ENCODE peak calls at places on chromosomes 7 and 10, in five cellular contexts. One of them, this sample, is unnamed.

GRCh38 chr10:49617281-49618020 is 3.6 kb downstream of the CHAT start:
- DNase-seq in upper lobe of left lung: no peak
- DNase-seq in testis: no peak
- DNase-seq in heart left ventricle: no peak
- DNase-seq in bronchial epithelial cell: no peak
- DNase-seq in this sample: no peak

GRCh38 chr7:16636533-16637173 is 8.9 kb downstream of the ANKMY2 start:
- DNase-seq in heart left ventricle: no peak
- DNase-seq in bronchial epithelial cell: no peak
- DNase-seq in upper lobe of left lung: no peak
- DNase-seq in testis: no peak
- DNase-seq in this sample: no peak

GRCh38 chr7:103865442-103865841 is 124.0 kb downstream of the RELN start:
- DNase-seq in upper lobe of left lung: no peak
- DNase-seq in bronchial epithelial cell: no peak
- DNase-seq in testis: no peak
- DNase-seq in heart left ventricle: no peak
- DNase-seq in this sample: no peak

GRCh38 chr7:47264021-47264651 is 317.8 kb downstream of the TNS3 start:
- DNase-seq in upper lobe of left lung: no peak
- DNase-seq in heart left ventricle: no peak
- DNase-seq in testis: no peak
- DNase-seq in bronchial epithelial cell: no peak
- DNase-seq in this sample: no peak

GRCh38 chr10:106615081-106615480 is 549.4 kb downstream of the SORCS1 start:
- DNase-seq in heart left ventricle: peak; percentile 20
- DNase-seq in testis: no peak
- DNase-seq in bronchial epithelial cell: no peak
- DNase-seq in upper lobe of left lung: no peak
- DNase-seq in this sample: no peak

GRCh38 chr10:110815354-110816004 is 56.2 kb upstream of the PDCD4 start:
- DNase-seq in testis: no peak
- DNase-seq in heart left ventricle: peak; percentile 53
- DNase-seq in bronchial epithelial cell: no peak
- DNase-seq in upper lobe of left lung: no peak
- DNase-seq in this sample: no peak

GRCh38 chr10:44988957-44989620 is 10.5 kb upstream of the DEPP1 start:
- DNase-seq in testis: no peak
- DNase-seq in bronchial epithelial cell: no peak
- DNase-seq in upper lobe of left lung: no peak
- DNase-seq in heart left ventricle: no peak
- DNase-seq in this sample: peak; percentile 75

GRCh38 chr7:845091-845490 is 12.8 kb downstream of the SUN1 start:
- DNase-seq in upper lobe of left lung: no peak
- DNase-seq in heart left ventricle: no peak
- DNase-seq in bronchial epithelial cell: no peak
- DNase-seq in testis: no peak
- DNase-seq in this sample: no peak

GRCh38 chr7:2632717-2633537 is 1.1 kb downstream of the TTYH3 start:
- DNase-seq in testis: peak; percentile 56
- DNase-seq in bronchial epithelial cell: peak; percentile 73
- DNase-seq in heart left ventricle: peak; percentile 73
- DNase-seq in upper lobe of left lung: peak; percentile 69
- DNase-seq in this sample: peak; percentile 73

GRCh38 chr7:150685219-150686029 is at the start of gene GIMAP2:
- DNase-seq in heart left ventricle: no peak
- DNase-seq in upper lobe of left lung: peak; percentile 29
- DNase-seq in bronchial epithelial cell: peak; percentile 19
- DNase-seq in testis: no peak
- DNase-seq in this sample: no peak

DNA sequence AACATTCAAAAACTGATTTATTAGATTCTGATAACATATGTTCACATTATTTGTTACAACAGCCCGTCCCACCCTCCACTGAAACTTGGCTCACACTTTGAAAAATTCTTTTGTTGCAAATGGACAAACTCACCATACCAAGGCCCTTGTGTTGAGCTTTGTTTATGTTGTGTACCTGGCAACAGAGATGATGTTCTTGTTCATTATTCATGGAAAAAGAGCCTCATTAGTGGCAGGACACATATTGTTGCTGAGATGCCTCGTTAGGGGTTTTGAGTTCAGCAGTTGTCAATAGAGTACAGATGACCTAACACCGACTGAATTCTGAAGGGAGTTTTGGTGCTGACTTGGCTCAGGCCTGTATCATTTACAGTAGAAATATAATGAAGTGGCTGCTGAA is 149.9 kb downstream of the WNT2 start:
- DNase-seq in bronchial epithelial cell: no peak
- DNase-seq in testis: no peak
- DNase-seq in heart left ventricle: no peak
- DNase-seq in upper lobe of left lung: no peak
- DNase-seq in this sample: no peak
- H3K36me3 ChIP-seq in bronchial epithelial cell: peaks cover 1% of the 10 kb centered on the region
- H3K36me3 ChIP-seq in testis: no peaks in the 10 kb centered on the region
- H3K36me3 ChIP-seq in heart left ventricle: peaks cover 49% of the 10 kb centered on the region
- H3K36me3 ChIP-seq in upper lobe of left lung: peaks cover 2% of the 10 kb centered on the region
- H3K36me3 ChIP-seq in this sample: no peaks in the 10 kb centered on the region

GRCh38 chr10:119199231-119199992 is 8.0 kb upstream of the GRK5 start:
- DNase-seq in heart left ventricle: peak; percentile 69
- DNase-seq in upper lobe of left lung: peak; percentile 43
- DNase-seq in bronchial epithelial cell: peak; percentile 75
- DNase-seq in testis: peak; percentile 79
- DNase-seq in this sample: peak; percentile 64
- TF ChIP-seq CTCF in heart left ventricle: peak; percentile 81
- TF ChIP-seq CTCF in upper lobe of left lung: peak; percentile 67
- TF ChIP-seq CTCF in bronchial epithelial cell: peak; percentile 82
- TF ChIP-seq CTCF in testis: peak; percentile 14
- TF ChIP-seq CTCF in this sample: peak; percentile 80

GRCh38 chr10:33244354-33244967 is 90.0 kb downstream of the NRP1 start:
- DNase-seq in heart left ventricle: no peak
- DNase-seq in upper lobe of left lung: no peak
- DNase-seq in bronchial epithelial cell: no peak
- DNase-seq in testis: no peak
- DNase-seq in this sample: no peak
- H3K36me3 ChIP-seq in heart left ventricle: peaks cover 81% of the 10 kb centered on the region
- H3K36me3 ChIP-seq in upper lobe of left lung: peaks cover 3% of the 10 kb centered on the region
- H3K36me3 ChIP-seq in bronchial epithelial cell: no peaks in the 10 kb centered on the region
- H3K36me3 ChIP-seq in testis: no peaks in the 10 kb centered on the region
- H3K36me3 ChIP-seq in this sample: no peaks in the 10 kb centered on the region

DNA sequence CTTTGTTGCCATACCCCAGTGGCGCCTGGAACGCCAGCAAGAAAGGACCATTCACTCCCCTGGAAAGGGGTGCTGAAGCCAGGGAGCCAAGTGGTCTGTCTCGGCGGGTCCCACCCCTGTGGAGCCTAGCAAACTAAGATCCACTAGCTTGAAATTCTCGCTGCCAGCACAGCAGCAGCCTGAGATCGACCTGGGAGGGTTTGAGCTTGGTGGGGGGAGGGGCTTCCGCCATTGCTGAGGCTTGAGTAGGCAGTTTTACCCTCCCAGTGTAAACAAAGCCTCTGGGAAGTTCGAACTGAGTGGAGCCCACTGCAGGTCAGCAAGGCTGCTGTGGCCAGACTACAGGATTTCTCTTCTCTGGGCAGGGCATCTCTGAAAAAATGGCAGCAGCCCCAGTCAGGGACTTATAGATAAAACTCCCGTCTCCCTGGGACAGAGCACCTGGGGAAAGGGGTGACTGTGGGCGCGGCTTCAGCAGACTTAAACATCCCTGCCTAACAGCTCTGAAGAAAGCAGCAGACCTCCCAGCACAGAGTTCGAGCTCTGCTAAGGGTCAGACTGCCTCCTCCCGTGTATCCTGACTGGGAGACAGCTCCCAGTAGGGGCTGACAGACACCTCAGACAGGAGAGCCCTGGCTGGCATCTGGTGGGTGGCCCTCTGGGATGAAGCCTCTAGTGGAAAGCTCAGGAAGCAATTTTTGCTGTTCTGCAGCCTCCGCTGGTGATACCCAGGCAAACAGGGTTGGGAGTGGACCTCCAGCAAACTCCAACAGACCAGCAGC is 281.1 kb upstream of the SP4 start:
- DNase-seq in bronchial epithelial cell: no peak
- DNase-seq in upper lobe of left lung: no peak
- DNase-seq in testis: peak; percentile 33
- DNase-seq in heart left ventricle: no peak
- DNase-seq in this sample: no peak
- TF ChIP-seq CTCF in bronchial epithelial cell: no peak
- TF ChIP-seq CTCF in upper lobe of left lung: no peak
- TF ChIP-seq CTCF in testis: no peak
- TF ChIP-seq CTCF in heart left ventricle: no peak
- TF ChIP-seq CTCF in this sample: no peak

GRCh38 chr7:134941185-134941900 is 45.0 kb upstream of the AGBL3 start:
- DNase-seq in testis: no peak
- DNase-seq in heart left ventricle: no peak
- DNase-seq in bronchial epithelial cell: peak; percentile 92
- DNase-seq in upper lobe of left lung: no peak
- DNase-seq in this sample: no peak
- H3K36me3 ChIP-seq in testis: no peaks in the 10 kb centered on the region
- H3K36me3 ChIP-seq in heart left ventricle: peaks cover 79% of the 10 kb centered on the region
- H3K36me3 ChIP-seq in bronchial epithelial cell: no peaks in the 10 kb centered on the region
- H3K36me3 ChIP-seq in upper lobe of left lung: no peaks in the 10 kb centered on the region
- H3K36me3 ChIP-seq in this sample: no peaks in the 10 kb centered on the region

DNA sequence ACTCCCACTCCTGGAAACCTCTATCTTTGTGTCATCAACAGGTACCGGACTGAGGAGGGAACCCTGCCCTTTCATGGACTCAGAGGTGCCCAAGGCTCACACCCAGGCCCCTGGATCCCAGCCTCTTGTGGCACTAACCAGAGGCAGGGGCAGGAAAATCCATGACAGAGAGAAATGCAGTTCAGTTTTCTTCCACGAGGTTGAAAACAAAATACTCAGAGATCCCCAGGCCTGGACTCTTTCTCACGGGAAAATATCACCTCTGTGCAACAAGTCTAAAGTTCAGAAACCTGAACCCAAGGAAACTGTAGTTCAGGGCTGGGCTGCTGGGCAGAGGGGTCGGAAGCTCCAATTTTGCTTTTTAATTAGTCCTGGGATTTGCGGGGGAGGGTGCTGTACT is 21.4 kb upstream of the OPN4 start:
- DNase-seq in upper lobe of left lung: no peak
- DNase-seq in heart left ventricle: no peak
- DNase-seq in bronchial epithelial cell: no peak
- DNase-seq in testis: no peak
- DNase-seq in this sample: no peak
- TF ChIP-seq CTCF in upper lobe of left lung: no peak
- TF ChIP-seq CTCF in heart left ventricle: no peak
- TF ChIP-seq CTCF in bronchial epithelial cell: no peak
- TF ChIP-seq CTCF in testis: no peak
- TF ChIP-seq CTCF in this sample: no peak

GRCh38 chr7:135151162-135151932 is 3.5 kb downstream of the TMEM140 start:
- DNase-seq in bronchial epithelial cell: no peak
- DNase-seq in testis: no peak
- DNase-seq in heart left ventricle: no peak
- DNase-seq in upper lobe of left lung: peak; percentile 77
- DNase-seq in this sample: no peak
- H3K36me3 ChIP-seq in bronchial epithelial cell: no peaks in the 10 kb centered on the region
- H3K36me3 ChIP-seq in testis: no peaks in the 10 kb centered on the region
- H3K36me3 ChIP-seq in heart left ventricle: peaks cover 21% of the 10 kb centered on the region
- H3K36me3 ChIP-seq in upper lobe of left lung: no peaks in the 10 kb centered on the region
- H3K36me3 ChIP-seq in this sample: no peaks in the 10 kb centered on the region

DNA sequence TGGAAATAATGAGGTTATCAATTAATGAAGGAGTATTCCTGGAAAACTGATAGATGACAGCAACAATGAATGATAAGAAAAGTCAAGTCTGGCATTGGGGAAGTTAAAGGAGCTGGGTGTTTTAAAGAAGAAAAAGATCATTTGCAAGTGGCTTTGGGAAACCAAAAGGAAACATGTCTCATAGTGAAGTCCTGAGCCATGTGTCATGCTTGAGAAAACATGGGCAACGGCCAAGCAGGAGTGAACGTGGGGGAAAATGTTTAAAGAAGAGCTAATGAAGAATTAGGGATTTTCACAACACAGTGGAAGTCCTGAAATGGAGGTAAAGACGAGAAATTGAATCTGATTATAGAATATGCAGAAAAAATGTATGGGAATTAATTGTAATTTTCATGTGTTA is 1383.2 kb upstream of the CELF2 start:
- DNase-seq in bronchial epithelial cell: peak; percentile 75
- DNase-seq in heart left ventricle: no peak
- DNase-seq in upper lobe of left lung: no peak
- DNase-seq in testis: no peak
- DNase-seq in this sample: no peak
- TF ChIP-seq CTCF in bronchial epithelial cell: no peak
- TF ChIP-seq CTCF in heart left ventricle: no peak
- TF ChIP-seq CTCF in upper lobe of left lung: no peak
- TF ChIP-seq CTCF in testis: no peak
- TF ChIP-seq CTCF in this sample: no peak